ENCODE peak calls at places on chromosome 12, in nine cellular contexts. G is GM23338; T is epithelial cell of esophagus; O is activated CD4-positive, alpha-beta T cell treated with anti-CD3 and anti-CD28 coated beads for 24 hours; F is endothelial cell; P is GM10248; C is tibial artery; A is SK-N-SH; H is T-helper 1 cell. Z is an unnamed sample.
A peak's percentile ranks its signal among the peaks of the same experiment; 100 is the strongest.

GRCh38 chr12:67111182-67111581 is 158.0 kb upstream of the CAND1 start:
- DNase-seq in G (no peak), T (peak; percentile 34), O (no peak), F (no peak), P (no peak), C (no peak), A (no peak), H (no peak), Z (no peak)

GRCh38 chr12:3644103-3644502 is 108.8 kb downstream of the CRACR2A start:
- DNase-seq in G (no peak), T (no peak), O (no peak), F (no peak), P (no peak), C (no peak), A (no peak), H (no peak), Z (no peak)

GRCh38 chr12:89064151-89064550 is 288.1 kb downstream of the DUSP6 start:
- DNase-seq in G (no peak), T (peak; percentile 73), O (no peak), F (no peak), P (no peak), C (no peak), A (no peak), H (no peak), Z (no peak)

GRCh38 chr12:107200394-107200793 is 107.0 kb upstream of the CRY1 start:
- DNase-seq in G (no peak), T (peak; percentile 93), O (no peak), F (no peak), P (no peak), C (no peak), A (no peak), H (no peak), Z (no peak)

GRCh38 chr12:64595863-64596793 is 14.2 kb upstream of the RASSF3 start:
- DNase-seq in G (no peak), T (no peak), O (no peak), F (no peak), P (no peak), C (no peak), A (no peak), H (no peak), Z (peak; percentile 26)

GRCh38 chr12:57238854-57239554 is 9.5 kb downstream of the SHMT2 start:
- DNase-seq in G (peak; percentile 94), T (peak; percentile 86), O (peak; percentile 84), F (peak; percentile 96), P (peak; percentile 95), C (peak; percentile 86), A (peak; percentile 98), H (peak; percentile 70), Z (peak; percentile 84)

GRCh38 chr12:129097451-129097850 is 244.2 kb downstream of the GLT1D1 start:
- DNase-seq in G (no peak), T (no peak), O (no peak), F (no peak), P (no peak), C (no peak), A (no peak), H (no peak), Z (no peak)

GRCh38 chr12:51788876-51789275 is 59.6 kb downstream of the FIGNL2 start:
- DNase-seq in G (no peak), T (peak; percentile 63), O (no peak), F (no peak), P (no peak), C (no peak), A (no peak), H (no peak), Z (no peak)

GRCh38 chr12:22740656-22741350 is 115.8 kb downstream of the ETNK1 start:
- DNase-seq in G (no peak), T (no peak), O (no peak), F (no peak), P (no peak), C (no peak), A (no peak), H (no peak), Z (no peak)

GRCh38 chr12:6563448-6564050 is 4.5 kb downstream of the NOP2 start:
- DNase-seq in G (peak; percentile 87), T (peak; percentile 60), O (peak; percentile 67), F (peak; percentile 73), P (peak; percentile 71), C (peak; percentile 48), A (peak; percentile 73), H (peak; percentile 30), Z (peak; percentile 89)

GRCh38 chr12:111417290-111417689 is 11.6 kb downstream of the SH2B3 start:
- DNase-seq in G (no peak), T (no peak), O (no peak), F (no peak), P (no peak), C (no peak), A (no peak), H (no peak), Z (no peak)

GRCh38 chr12:90999518-90999917 is 5.3 kb downstream of the EPYC start:
- DNase-seq in G (no peak), T (peak; percentile 39), O (no peak), F (no peak), P (no peak), C (no peak), A (no peak), H (no peak), Z (no peak)

GRCh38 chr12:46300906-46301305 is 32.1 kb upstream of the SLC38A1 start:
- DNase-seq in G (no peak), T (no peak), O (no peak), F (peak; percentile 44), P (no peak), C (no peak), A (no peak), H (no peak), Z (no peak)

GRCh38 chr12:40829738-40830144 is 137.5 kb downstream of the CNTN1 start:
- DNase-seq in G (no peak), T (peak; percentile 89), O (no peak), F (no peak), P (no peak), C (no peak), A (no peak), H (no peak), Z (no peak)

Z was measured in lower leg skin.